ENCODE peak calls at places on chromosomes 1 and 21, in six cellular contexts. P is CD8-positive, alpha-beta T cell; I is astrocyte of the spinal cord; A is endothelial cell of umbilical vein; S is heart right ventricle; X is upper lobe of left lung. E is an unnamed sample.
A peak's percentile ranks its signal among the peaks of the same experiment; 100 is the strongest.

GRCh38 chr21:9780441-9780937 is 740.9 kb upstream of the TPTE start:
- DNase-seq in P (no peak), I (no peak), A (no peak), S (no peak), X (no peak), E (no peak)

GRCh38 chr1:24483441-24483840 is 19.2 kb upstream of the RCAN3 start:
- DNase-seq in P (peak; percentile 40), I (no peak), A (no peak), S (no peak), X (no peak), E (no peak)

GRCh38 chr1:95685091-95685490 is 451.1 kb downstream of the RWDD3 start:
- DNase-seq in P (no peak), I (no peak), A (no peak), S (no peak), X (no peak), E (no peak)

GRCh38 chr1:184051485-184052193 is at the start of gene TSEN15:
- DNase-seq in P (peak; percentile 76), I (peak; percentile 89), A (peak; percentile 75), S (peak; percentile 79), X (peak; percentile 96), E (peak; percentile 90)

GRCh38 chr1:109272021-109272799 is 10.7 kb downstream of the PSRC1 start:
- DNase-seq in P (no peak), I (no peak), A (no peak), S (peak; percentile 56), X (no peak), E (peak; percentile 84)

GRCh38 chr21:26041441-26042180 is 129.0 kb downstream of the APP start:
- DNase-seq in P (no peak), I (peak; percentile 46), A (no peak), S (no peak), X (no peak), E (no peak)

GRCh38 chr1:154730251-154730650 is 122.3 kb upstream of the ADAR start:
- DNase-seq in P (no peak), I (peak; percentile 64), A (peak; percentile 93), S (no peak), X (no peak), E (no peak)

GRCh38 chr1:20028125-20028524 is 41.9 kb upstream of the PLA2G5 start:
- DNase-seq in P (no peak), I (no peak), A (no peak), S (peak; percentile 51), X (no peak), E (no peak)

GRCh38 chr21:46124083-46124925 is 26.4 kb downstream of the COL6A2 start:
- DNase-seq in P (peak; percentile 3), I (no peak), A (no peak), S (no peak), X (peak; percentile 63), E (peak; percentile 82)

GRCh38 chr21:46120301-46121285 is 22.7 kb downstream of the COL6A2 start:
- DNase-seq in P (no peak), I (no peak), A (no peak), S (peak; percentile 8), X (peak; percentile 66), E (peak; percentile 75)

GRCh38 chr21:46122758-46123683 is 25.1 kb downstream of the COL6A2 start:
- DNase-seq in P (no peak), I (no peak), A (no peak), S (no peak), X (no peak), E (peak; percentile 46)

GRCh38 chr21:46121286-46122221 is 23.6 kb downstream of the COL6A2 start:
- DNase-seq in P (no peak), I (no peak), A (no peak), S (peak; percentile 13), X (peak; percentile 64), E (peak; percentile 87)

GRCh38 chr21:46122241-46122671 is 24.3 kb downstream of the COL6A2 start:
- DNase-seq in P (no peak), I (peak; percentile 77), A (no peak), S (no peak), X (no peak), E (peak; percentile 49)
- TF ChIP-seq CTCF in P (no peak), I (no peak), A (no peak), S (no peak), X (no peak), E (no peak)

GRCh38 chr1:174376030-174376429 is 71.7 kb upstream of the GPR52 start:
- DNase-seq in P (no peak), I (no peak), A (no peak), S (no peak), X (no peak), E (no peak)
- TF ChIP-seq CTCF in P (no peak), I (no peak), A (no peak), S (no peak), X (no peak), E (no peak)

GRCh38 chr1:2397007-2397679 is 5.5 kb downstream of the RER1 start:
- DNase-seq in P (no peak), I (no peak), A (no peak), S (no peak), X (no peak), E (no peak)
- TF ChIP-seq CTCF in P (no peak), I (no peak), A (no peak), S (no peak), X (no peak), E (no peak)

GRCh38 chr1:103960045-103960444 is 210.3 kb downstream of the AMY1C start:
- DNase-seq in P (no peak), I (no peak), A (no peak), S (no peak), X (no peak), E (peak; percentile 74)
- TF ChIP-seq CTCF in P (no peak), I (no peak), A (no peak), S (no peak), X (no peak), E (no peak)

DNA sequence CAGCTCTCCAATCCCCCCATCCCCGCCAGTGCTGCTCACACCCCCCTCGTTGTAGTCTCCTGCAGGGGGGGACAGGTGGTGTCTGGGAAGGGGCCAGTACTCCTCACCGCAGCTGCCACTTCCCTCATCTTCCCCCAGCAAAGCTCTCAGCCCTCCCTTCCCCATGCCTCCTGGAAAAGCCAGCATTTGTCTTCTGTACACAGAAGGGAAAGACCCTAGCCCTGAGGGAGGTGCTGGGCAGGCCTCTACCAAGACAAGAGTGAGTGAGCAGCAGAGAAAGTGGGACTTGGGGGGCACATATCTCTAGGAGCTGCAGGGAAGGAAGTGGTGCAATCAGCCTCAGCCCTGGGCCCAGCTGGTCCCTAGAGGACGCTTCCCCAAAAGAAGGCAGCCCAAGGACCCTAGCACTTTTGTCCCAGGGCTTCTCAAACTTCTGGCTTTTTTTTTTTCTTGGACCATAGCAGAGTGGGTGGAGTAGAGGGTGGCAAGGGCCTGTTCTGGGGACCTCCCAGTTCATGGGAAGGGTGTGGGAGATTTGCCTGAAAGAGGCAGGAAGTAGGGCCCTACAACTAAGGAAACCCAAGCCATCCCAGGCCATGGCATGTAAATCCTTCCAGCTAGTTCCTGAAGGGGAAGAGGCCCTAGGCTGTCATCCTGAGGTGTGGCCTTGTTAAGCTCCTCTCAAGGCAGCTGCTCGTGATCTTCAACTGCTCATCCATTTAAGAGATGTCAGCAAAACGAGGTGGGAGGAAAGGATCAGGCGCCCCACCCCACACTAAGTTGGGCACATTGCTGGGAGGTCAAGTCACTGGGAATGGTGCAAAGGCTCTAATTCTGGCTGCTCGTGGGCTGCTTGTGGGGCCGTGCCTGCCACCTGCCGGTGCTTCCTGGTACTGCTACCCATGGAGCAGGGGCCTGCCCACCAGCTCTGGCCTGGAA is 12.6 kb downstream of the ZC3H12A start:
- DNase-seq in P (peak; percentile 87), I (peak; percentile 66), A (peak; percentile 74), S (peak; percentile 84), X (peak; percentile 92), E (no peak)
- TF ChIP-seq CTCF in P (peak; percentile 94), I (peak; percentile 99), A (peak; percentile 97), S (peak; percentile 99), X (peak; percentile 97), E (peak; percentile 98)

DNA sequence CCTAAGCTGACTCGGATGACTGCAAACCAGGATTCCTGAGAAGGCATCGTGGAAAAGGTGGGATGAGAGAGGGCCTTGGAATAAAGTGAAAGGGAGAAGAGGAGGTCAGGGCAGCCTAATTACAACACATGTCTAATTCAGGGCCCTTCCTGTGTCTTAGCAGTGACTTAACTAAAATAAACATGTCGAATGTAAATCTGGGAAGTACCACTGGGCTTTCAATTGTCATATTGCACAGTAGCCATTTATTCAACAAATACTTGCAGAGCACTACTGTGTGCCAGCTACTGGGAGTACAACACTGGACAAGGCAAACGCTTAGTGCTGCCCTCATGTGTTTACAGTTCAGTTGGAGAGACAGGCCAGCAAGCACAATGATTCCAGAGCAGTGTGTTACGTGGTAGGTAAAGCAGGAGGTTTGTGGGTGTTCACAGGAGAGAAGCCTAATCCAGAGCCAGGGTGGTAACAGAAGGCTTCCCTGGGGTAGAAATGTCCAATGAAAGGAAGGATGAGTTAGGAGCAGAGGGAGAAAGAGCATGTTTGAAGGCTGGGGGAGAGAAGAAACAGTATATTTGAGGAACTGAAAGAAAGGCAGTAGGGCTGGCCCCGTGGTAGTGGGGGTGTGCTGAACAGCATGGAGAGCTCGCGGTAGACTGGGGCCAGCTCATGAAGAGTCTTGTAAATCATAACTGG is 38.0 kb upstream of the RASAL2 start:
- DNase-seq in P (no peak), I (no peak), A (no peak), S (no peak), X (no peak), E (no peak)
- TF ChIP-seq CTCF in P (no peak), I (peak; percentile 20), A (no peak), S (peak; percentile 13), X (no peak), E (peak; percentile 32)

GRCh38 chr1:65079941-65080340 is 68.1 kb upstream of the AK4 start:
- DNase-seq in P (no peak), I (peak; percentile 41), A (no peak), S (no peak), X (no peak), E (no peak)

GRCh38 chr1:65072845-65073244 is 75.2 kb upstream of the AK4 start:
- DNase-seq in P (no peak), I (no peak), A (no peak), S (no peak), X (no peak), E (no peak)

GRCh38 chr1:65077369-65077768 is 70.6 kb upstream of the AK4 start:
- DNase-seq in P (no peak), I (no peak), A (no peak), S (no peak), X (no peak), E (no peak)

GRCh38 chr1:65075123-65075976 is 72.7 kb upstream of the AK4 start:
- DNase-seq in P (peak; percentile 67), I (peak; percentile 62), A (peak; percentile 75), S (no peak), X (no peak), E (no peak)
- TF ChIP-seq CTCF in P (peak; percentile 74), I (peak; percentile 80), A (peak; percentile 74), S (peak; percentile 75), X (peak; percentile 68), E (peak; percentile 82)

E was measured in chondrocyte.